ENCODE peak calls at places on chromosomes 11 and 22, in seven cellular contexts. D is fibroblast of lung, N is K562, G is GM23248, E is cardiac muscle cell, L is vagina, T is A673. B is an unnamed sample. For H3K36me3 and H3K4me1, the result is how much of the 10 kb centered on the place peaks cover.

GRCh38 chr22:49573109-49573765 is 254.4 kb downstream of the BRD1 start:
- DNase-seq in D (no peak), N (no peak), G (no peak), E (no peak), L (no peak), T (no peak), B (no peak)

GRCh38 chr22:48968201-48968959 is 859.3 kb downstream of the BRD1 start:
- DNase-seq in D (no peak), N (no peak), G (no peak), E (peak), L (peak), T (no peak), B (no peak)

GRCh38 chr11:33045551-33046255 is 6.3 kb downstream of the TCP11L1 start:
- DNase-seq in D (peak), N (no peak), G (peak), E (no peak), L (no peak), T (peak), B (no peak)

GRCh38 chr11:202490-202889 is 4.7 kb downstream of the BET1L start:
- DNase-seq in D (no peak), N (no peak), G (no peak), E (no peak), L (peak), T (no peak), B (peak)

GRCh38 chr22:36334081-36334831 is 53.5 kb downstream of the MYH9 start:
- DNase-seq in D (peak), N (peak), G (no peak), E (no peak), L (no peak), T (no peak), B (peak)

GRCh38 chr11:120235024-120235628 is 4.8 kb upstream of the POU2F3 start:
- DNase-seq in D (peak), N (peak), G (peak), E (peak), L (no peak), T (peak), B (peak)

GRCh38 chr11:64285885-64286800 is 495 bp downstream of the GPR137 start:
- DNase-seq in D (no peak), N (no peak), G (peak), E (no peak), L (no peak), T (no peak), B (no peak)

GRCh38 chr11:3866206-3866605 is 10.7 kb downstream of the STIM1 start:
- DNase-seq in D (no peak), N (peak), G (no peak), E (peak), L (no peak), T (no peak), B (peak)

GRCh38 chr11:10540546-10540914 is 457 bp downstream of the RNF141 start:
- DNase-seq in D (peak), N (peak), G (no peak), E (peak), L (no peak), T (no peak), B (no peak)

GRCh38 chr11:93821617-93822016 is 28.8 kb downstream of the VSTM5 start:
- DNase-seq in D (no peak), N (no peak), G (no peak), E (no peak), L (no peak), T (no peak), B (no peak)

GRCh38 chr11:48129697-48130395 is 86.8 kb upstream of the OR4B1 start:
- DNase-seq in D (peak), N (no peak), G (no peak), E (no peak), L (no peak), T (no peak), B (no peak)

GRCh38 chr11:125348704-125349635 is 147.1 kb downstream of the FEZ1 start:
- DNase-seq in D (peak), N (peak), G (peak), E (peak), L (no peak), T (peak), B (peak)

GRCh38 chr11:34281256-34281655 is 76.6 kb downstream of the ABTB2 start:
- DNase-seq in D (no peak), N (no peak), G (peak), E (no peak), L (no peak), T (no peak), B (no peak)

GRCh38 chr11:16795146-16795545 is 56.7 kb downstream of the C11orf58 start:
- DNase-seq in D (no peak), N (no peak), G (no peak), E (no peak), L (no peak), T (no peak), B (peak)

GRCh38 chr22:50536231-50536630 is 6.4 kb upstream of the TYMP start:
- DNase-seq in D (no peak), N (no peak), G (no peak), E (no peak), L (no peak), T (no peak), B (no peak)

DNA sequence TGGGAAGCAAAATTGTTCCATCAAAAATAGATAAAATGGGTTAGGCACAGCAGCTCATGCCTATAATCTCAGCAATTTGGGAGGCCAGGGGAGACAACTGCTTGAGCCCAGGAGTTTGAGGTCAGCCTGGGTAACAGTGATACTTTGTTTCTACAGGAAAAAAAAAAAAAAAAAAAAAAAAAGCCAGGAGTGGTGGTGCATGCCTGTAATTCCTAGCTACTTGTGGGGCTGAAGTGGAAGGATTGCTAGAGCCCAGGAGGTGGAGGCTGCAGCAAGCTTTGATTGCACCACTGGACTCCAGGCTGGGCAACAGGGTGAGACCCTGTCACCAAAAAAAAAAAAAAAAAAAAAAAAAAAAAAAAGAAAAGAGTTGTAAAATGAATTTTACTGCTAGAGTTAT is 49.6 kb downstream of the KIF18A start:
- DNase-seq in D (peak), N (no peak), G (peak), E (peak), L (no peak), T (no peak), B (no peak)
- H3K36me3 ChIP-seq in D (under half), N (half or more), G (under half), E (under half), L (under half), T (half or more), B (under half)

DNA sequence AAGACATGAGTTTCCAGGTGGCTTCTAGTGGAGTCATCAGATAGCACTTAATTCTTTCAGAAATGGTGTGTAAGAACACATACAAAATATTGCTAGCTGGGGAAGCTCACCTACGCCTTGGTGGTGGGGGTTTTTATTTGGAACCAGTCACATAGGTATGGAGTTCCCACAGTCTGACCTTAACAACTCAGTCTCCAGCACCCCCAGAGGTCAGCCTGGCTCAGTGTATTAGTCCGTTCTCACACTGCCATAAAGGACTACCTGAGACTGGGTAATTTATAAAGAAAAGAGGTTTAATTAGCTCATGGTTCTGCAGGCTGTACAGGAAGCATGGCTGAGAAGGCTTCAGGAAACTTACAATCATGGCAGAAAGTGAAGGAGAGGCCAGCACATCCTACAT is 317.5 kb upstream of the ZC3H12C start:
- DNase-seq in D (no peak), N (no peak), G (no peak), E (no peak), L (no peak), T (no peak), B (no peak)
- H3K4me1 ChIP-seq in D (under half), N (under half), G (under half), E (under half), L (under half), T (under half), B (under half)

DNA sequence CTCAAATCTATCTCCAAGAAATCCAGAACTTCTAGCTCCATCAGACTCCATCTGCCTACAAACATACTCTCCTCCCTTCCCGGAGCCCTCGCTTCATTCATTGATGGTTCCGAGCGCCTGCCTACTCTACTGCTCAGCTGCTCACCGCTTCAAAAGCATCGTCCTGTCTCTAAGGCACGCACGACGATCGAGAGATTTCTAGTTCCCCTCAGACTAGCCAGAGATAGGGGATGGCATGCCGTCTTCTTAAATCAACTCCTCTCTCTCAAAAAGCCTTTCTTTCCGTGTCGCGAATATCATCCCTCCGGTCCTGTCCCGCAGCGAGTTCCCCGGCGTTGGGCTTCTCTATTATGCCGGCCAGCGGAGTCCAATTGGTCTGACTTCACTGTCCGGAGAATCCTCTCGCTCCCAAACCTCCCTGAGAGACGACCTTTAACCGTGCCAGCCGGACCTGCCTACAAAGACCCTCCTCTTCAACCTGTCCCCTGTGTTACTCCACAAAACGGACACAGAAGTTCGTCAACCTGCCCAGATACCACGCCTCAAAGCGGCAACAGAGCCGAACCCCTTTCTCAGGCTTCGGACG is 592 bp downstream of the EEF1G start:
- DNase-seq in D (no peak), N (no peak), G (peak), E (peak), L (no peak), T (peak), B (no peak)
- H3K36me3 ChIP-seq in D (under half), N (half or more), G (under half), E (under half), L (under half), T (half or more), B (half or more)

GRCh38 chr11:102204174-102204573 is 93.9 kb downstream of the YAP1 start:
- DNase-seq in D (no peak), N (no peak), G (peak), E (no peak), L (no peak), T (no peak), B (no peak)
- H3K4me1 ChIP-seq in D (under half), N (under half), G (under half), E (under half), L (under half), T (under half), B (under half)

DNA sequence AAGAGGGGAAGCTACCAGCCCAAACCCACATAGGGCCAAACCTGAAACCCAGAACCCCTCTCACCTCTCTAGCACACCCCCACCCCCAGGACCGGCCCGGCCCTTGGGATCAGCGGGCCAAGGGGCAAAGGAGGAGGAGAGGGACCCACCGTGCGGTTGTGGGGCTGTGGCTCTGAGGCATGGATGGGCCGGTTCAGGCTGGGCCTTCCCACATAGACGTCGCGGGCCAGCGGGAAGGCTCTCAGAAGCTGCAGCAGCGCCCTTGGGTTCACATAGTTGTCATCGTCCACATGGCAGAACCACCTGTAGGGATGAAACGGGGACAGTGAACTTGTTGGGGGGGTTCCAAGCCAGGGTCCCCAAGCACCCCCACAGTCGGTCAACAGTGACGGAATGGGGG is 7.0 kb downstream of the MFNG start:
- DNase-seq in D (no peak), N (no peak), G (no peak), E (no peak), L (no peak), T (no peak), B (no peak)
- H3K36me3 ChIP-seq in D (under half), N (under half), G (under half), E (under half), L (under half), T (under half), B (half or more)

DNA sequence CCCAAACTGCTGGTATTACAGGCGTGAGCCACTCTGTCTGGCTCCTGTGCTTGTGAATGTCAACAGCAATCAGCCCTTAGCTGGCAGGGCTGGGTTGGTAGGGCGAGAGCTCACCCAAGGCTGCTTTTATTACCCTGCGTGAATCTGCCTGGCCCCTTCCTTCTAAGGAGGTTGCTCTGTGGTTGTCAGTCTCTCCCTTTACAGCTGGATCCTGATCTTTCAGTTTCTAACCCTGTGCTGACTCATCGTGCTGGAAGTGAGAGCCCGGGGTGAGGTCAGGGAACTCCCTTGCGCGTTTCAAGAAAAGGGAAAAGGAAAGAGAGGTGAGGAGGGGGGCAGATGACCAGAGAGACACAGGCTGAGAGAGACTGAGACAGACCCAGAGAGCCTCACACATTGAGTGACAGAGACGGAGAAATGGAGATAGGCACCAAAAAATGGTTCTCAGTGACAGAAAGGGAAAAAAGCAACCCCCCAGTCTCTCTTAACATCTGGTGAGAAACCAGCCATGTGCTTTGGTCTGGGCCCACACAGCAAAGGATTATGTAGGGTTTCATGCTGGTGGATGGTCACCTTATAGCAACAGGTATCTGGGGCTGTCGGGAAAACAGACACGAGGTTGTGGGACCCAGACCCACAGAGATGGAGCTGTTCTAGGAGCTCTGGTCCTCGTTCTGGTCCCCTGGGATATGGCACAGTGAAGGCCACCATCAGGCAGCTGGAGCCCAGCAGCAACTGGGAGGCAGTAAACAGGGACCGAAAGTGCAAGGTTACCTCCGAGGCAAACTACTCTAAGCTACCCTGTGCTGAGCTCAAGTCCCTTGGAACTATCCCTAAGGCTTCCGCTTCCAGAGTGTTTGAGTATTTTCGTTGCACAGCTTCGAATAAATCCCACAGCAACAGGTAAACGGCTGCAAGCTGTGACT is 2.5 kb downstream of the TCN2 start:
- DNase-seq in D (peak), N (peak), G (peak), E (no peak), L (no peak), T (peak), B (no peak)
- H3K4me1 ChIP-seq in D (under half), N (under half), G (under half), E (under half), L (under half), T (under half), B (under half)

GRCh38 chr22:46275455-46276129 is 7.8 kb downstream of the TTC38 start:
- DNase-seq in D (no peak), N (peak), G (no peak), E (no peak), L (no peak), T (no peak), B (no peak)
- H3K36me3 ChIP-seq in D (under half), N (half or more), G (under half), E (under half), L (under half), T (under half), B (half or more)

B was measured in lower lobe of right lung.